ENCODE peak calls at places on chromosomes 16 and 17, in four cellular contexts. One of them, this sample, is unnamed.

GRCh38 chr16:27639588-27640276 is 89.8 kb downstream of the KATNIP start:
- DNase-seq in PC-3: peak; percentile 62
- DNase-seq in IMR-90: peak; percentile 65
- DNase-seq in prostate gland: peak; percentile 33
- DNase-seq in this sample: peak; percentile 52

GRCh38 chr16:84955427-84955826 is 55.9 kb downstream of the ZDHHC7 start:
- DNase-seq in IMR-90: no peak
- DNase-seq in PC-3: peak; percentile 4
- DNase-seq in prostate gland: no peak
- DNase-seq in this sample: no peak

GRCh38 chr16:21685034-21685455 is 21.3 kb downstream of the OTOA start:
- DNase-seq in PC-3: no peak
- DNase-seq in IMR-90: no peak
- DNase-seq in prostate gland: no peak
- DNase-seq in this sample: no peak

GRCh38 chr17:42819939-42820535 is 4.0 kb downstream of the BECN1 start:
- DNase-seq in IMR-90: peak; percentile 37
- DNase-seq in prostate gland: no peak
- DNase-seq in PC-3: peak; percentile 69
- DNase-seq in this sample: peak; percentile 78

GRCh38 chr16:14378684-14379467 is 251.2 kb downstream of the PARN start:
- DNase-seq in PC-3: peak; percentile 60
- DNase-seq in prostate gland: no peak
- DNase-seq in IMR-90: peak; percentile 58
- DNase-seq in this sample: no peak

GRCh38 chr17:63446981-63447687 is 1.0 kb upstream of the CYB561 start:
- DNase-seq in IMR-90: no peak
- DNase-seq in prostate gland: peak; percentile 58
- DNase-seq in PC-3: peak; percentile 23
- DNase-seq in this sample: peak; percentile 76

GRCh38 chr16:56257666-56258359 is 66.5 kb downstream of the GNAO1 start:
- DNase-seq in prostate gland: no peak
- DNase-seq in PC-3: no peak
- DNase-seq in IMR-90: no peak
- DNase-seq in this sample: no peak

GRCh38 chr16:11697319-11697718 is 29.1 kb downstream of the SNN start:
- DNase-seq in IMR-90: no peak
- DNase-seq in PC-3: no peak
- DNase-seq in prostate gland: no peak
- DNase-seq in this sample: no peak

GRCh38 chr17:56707312-56708219 is 114.1 kb downstream of the NOG start:
- DNase-seq in IMR-90: peak; percentile 65
- DNase-seq in PC-3: no peak
- DNase-seq in prostate gland: no peak
- DNase-seq in this sample: no peak

GRCh38 chr16:65122974-65123845 is 1.3 kb upstream of the CDH11 start:
- DNase-seq in PC-3: peak; percentile 48
- DNase-seq in IMR-90: peak; percentile 63
- DNase-seq in prostate gland: peak; percentile 33
- DNase-seq in this sample: peak; percentile 5

GRCh38 chr16:11157143-11157542 is 98.9 kb downstream of the SOCS1 start:
- DNase-seq in prostate gland: no peak
- DNase-seq in IMR-90: no peak
- DNase-seq in PC-3: no peak
- DNase-seq in this sample: no peak

GRCh38 chr17:78735832-78736525 is 46.1 kb downstream of the CYTH1 start:
- DNase-seq in prostate gland: peak; percentile 64
- DNase-seq in IMR-90: no peak
- DNase-seq in PC-3: peak; percentile 91
- DNase-seq in this sample: peak; percentile 77

GRCh38 chr16:50826797-50827316 is 85.0 kb downstream of the CYLD start:
- DNase-seq in PC-3: no peak
- DNase-seq in IMR-90: no peak
- DNase-seq in prostate gland: no peak
- DNase-seq in this sample: no peak

GRCh38 chr16:87582221-87582965 is 19.9 kb upstream of the JPH3 start:
- DNase-seq in IMR-90: peak; percentile 75
- DNase-seq in prostate gland: no peak
- DNase-seq in PC-3: no peak
- DNase-seq in this sample: no peak

GRCh38 chr16:11735801-11736200 is 6.9 kb downstream of the TXNDC11 start:
- DNase-seq in PC-3: no peak
- DNase-seq in IMR-90: no peak
- DNase-seq in prostate gland: no peak
- DNase-seq in this sample: no peak

GRCh38 chr17:27363322-27363721 is 69.4 kb downstream of the WSB1 start:
- DNase-seq in PC-3: no peak
- DNase-seq in IMR-90: no peak
- DNase-seq in prostate gland: no peak
- DNase-seq in this sample: no peak

GRCh38 chr16:85445779-85446222 is 167.3 kb upstream of the GSE1 start:
- DNase-seq in prostate gland: no peak
- DNase-seq in PC-3: no peak
- DNase-seq in IMR-90: peak; percentile 29
- DNase-seq in this sample: no peak

GRCh38 chr17:77831497-77832179 is 126.9 kb upstream of the TNRC6C start:
- DNase-seq in PC-3: peak; percentile 48
- DNase-seq in IMR-90: peak; percentile 77
- DNase-seq in prostate gland: no peak
- DNase-seq in this sample: peak; percentile 16

GRCh38 chr16:81608515-81609209 is 164.1 kb downstream of the CMIP start:
- DNase-seq in prostate gland: no peak
- DNase-seq in PC-3: no peak
- DNase-seq in IMR-90: peak; percentile 65
- DNase-seq in this sample: no peak

GRCh38 chr17:50154604-50155003 is 4.1 kb upstream of the PPP1R9B start:
- DNase-seq in IMR-90: no peak
- DNase-seq in PC-3: no peak
- DNase-seq in prostate gland: no peak
- DNase-seq in this sample: no peak

GRCh38 chr17:76452646-76453430 is at the start of gene UBE2O:
- DNase-seq in IMR-90: peak; percentile 80
- DNase-seq in prostate gland: peak; percentile 76
- DNase-seq in PC-3: peak; percentile 93
- DNase-seq in this sample: peak; percentile 96

GRCh38 chr17:77475012-77475976 is 334.5 kb downstream of the SEC14L1 start:
- DNase-seq in PC-3: no peak
- DNase-seq in prostate gland: no peak
- DNase-seq in IMR-90: peak; percentile 95
- DNase-seq in this sample: no peak

GRCh38 chr16:26985100-26986065 is 81.3 kb upstream of the C16orf82 start:
- DNase-seq in prostate gland: no peak
- DNase-seq in PC-3: no peak
- DNase-seq in IMR-90: no peak
- DNase-seq in this sample: no peak

GRCh38 chr16:88773812-88774291 is 11.2 kb downstream of the PIEZO1 start:
- DNase-seq in prostate gland: no peak
- DNase-seq in IMR-90: peak; percentile 93
- DNase-seq in PC-3: peak; percentile 45
- DNase-seq in this sample: peak; percentile 64

GRCh38 chr17:10792156-10792555 is 11.7 kb downstream of the TMEM238L start:
- DNase-seq in PC-3: no peak
- DNase-seq in prostate gland: no peak
- DNase-seq in IMR-90: no peak
- DNase-seq in this sample: no peak

GRCh38 chr16:58299757-58300349 is 5.0 kb upstream of the PRSS54 start:
- DNase-seq in PC-3: peak; percentile 52
- DNase-seq in prostate gland: no peak
- DNase-seq in IMR-90: peak; percentile 5
- DNase-seq in this sample: peak; percentile 32
- TF ChIP-seq CTCF in PC-3: peak; percentile 80
- TF ChIP-seq CTCF in prostate gland: no peak
- TF ChIP-seq CTCF in IMR-90: peak; percentile 48
- TF ChIP-seq CTCF in this sample: peak; percentile 63

DNA sequence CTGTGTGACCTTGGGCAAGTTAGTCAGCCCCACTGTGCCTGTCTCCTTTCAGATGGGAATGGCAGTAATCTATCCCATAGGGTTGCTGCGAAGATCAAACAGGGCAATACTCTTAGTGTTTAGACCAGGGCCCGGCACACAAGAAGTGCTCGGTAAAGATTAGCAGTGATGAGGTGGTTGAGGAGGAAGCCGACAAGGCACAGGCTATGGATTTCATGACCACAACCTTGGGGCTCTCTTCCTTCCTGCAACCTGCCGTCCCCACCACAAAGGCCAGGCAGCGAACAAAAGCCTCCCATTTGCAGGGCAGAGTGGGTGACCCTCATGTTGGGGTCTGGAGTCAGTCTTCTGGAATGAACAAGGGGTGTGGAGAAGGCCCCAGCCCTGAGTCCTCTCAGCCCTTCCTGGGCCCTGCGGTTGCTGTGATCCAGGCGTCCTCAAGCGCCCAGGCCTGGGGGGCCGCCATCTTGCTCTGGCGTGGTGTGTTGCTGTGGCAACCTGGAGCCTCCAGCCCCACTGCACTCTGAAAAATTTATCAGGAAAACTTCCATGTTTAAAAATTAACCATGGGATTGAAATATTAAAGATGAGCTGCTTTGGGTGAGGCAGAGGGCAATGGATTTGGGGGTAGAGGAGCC is 9.8 kb downstream of the ADAM11 start:
- DNase-seq in IMR-90: no peak
- DNase-seq in PC-3: no peak
- DNase-seq in prostate gland: no peak
- DNase-seq in this sample: no peak
- H3K36me3 ChIP-seq in IMR-90: no peaks in the 10 kb centered on the region
- H3K36me3 ChIP-seq in PC-3: no peaks in the 10 kb centered on the region
- H3K36me3 ChIP-seq in prostate gland: no peaks in the 10 kb centered on the region
- H3K36me3 ChIP-seq in this sample: no peaks in the 10 kb centered on the region

GRCh38 chr17:3573246-3574100 is 15.9 kb upstream of the TRPV3 start:
- DNase-seq in prostate gland: no peak
- DNase-seq in IMR-90: no peak
- DNase-seq in PC-3: no peak
- DNase-seq in this sample: no peak
- TF ChIP-seq CTCF in prostate gland: no peak
- TF ChIP-seq CTCF in IMR-90: no peak
- TF ChIP-seq CTCF in PC-3: no peak
- TF ChIP-seq CTCF in this sample: no peak

DNA sequence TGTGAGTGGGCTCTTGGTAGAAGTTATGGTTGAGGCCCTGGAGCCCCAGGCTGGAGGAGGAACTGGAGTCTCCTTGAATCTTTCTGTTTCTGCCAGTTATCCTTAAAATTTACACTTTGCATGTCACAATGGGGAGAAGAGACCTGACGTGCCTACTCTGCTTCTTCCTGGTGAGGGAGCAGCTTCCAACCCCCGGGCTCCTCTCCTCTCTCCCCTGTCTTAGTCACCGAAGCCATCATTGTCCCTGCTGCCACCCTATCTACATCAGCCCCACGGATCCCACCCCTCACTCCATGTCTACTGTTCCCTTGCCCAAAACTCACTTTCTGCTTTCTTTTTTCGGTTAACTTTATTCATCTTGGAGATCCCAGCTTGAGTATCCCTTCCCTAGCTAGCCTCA is 17.6 kb downstream of the DNAJA3 start:
- DNase-seq in prostate gland: no peak
- DNase-seq in PC-3: no peak
- DNase-seq in IMR-90: no peak
- DNase-seq in this sample: no peak
- H3K36me3 ChIP-seq in prostate gland: peaks cover 21% of the 10 kb centered on the region
- H3K36me3 ChIP-seq in PC-3: peaks cover 37% of the 10 kb centered on the region
- H3K36me3 ChIP-seq in IMR-90: peaks cover 58% of the 10 kb centered on the region
- H3K36me3 ChIP-seq in this sample: peaks cover 2% of the 10 kb centered on the region

DNA sequence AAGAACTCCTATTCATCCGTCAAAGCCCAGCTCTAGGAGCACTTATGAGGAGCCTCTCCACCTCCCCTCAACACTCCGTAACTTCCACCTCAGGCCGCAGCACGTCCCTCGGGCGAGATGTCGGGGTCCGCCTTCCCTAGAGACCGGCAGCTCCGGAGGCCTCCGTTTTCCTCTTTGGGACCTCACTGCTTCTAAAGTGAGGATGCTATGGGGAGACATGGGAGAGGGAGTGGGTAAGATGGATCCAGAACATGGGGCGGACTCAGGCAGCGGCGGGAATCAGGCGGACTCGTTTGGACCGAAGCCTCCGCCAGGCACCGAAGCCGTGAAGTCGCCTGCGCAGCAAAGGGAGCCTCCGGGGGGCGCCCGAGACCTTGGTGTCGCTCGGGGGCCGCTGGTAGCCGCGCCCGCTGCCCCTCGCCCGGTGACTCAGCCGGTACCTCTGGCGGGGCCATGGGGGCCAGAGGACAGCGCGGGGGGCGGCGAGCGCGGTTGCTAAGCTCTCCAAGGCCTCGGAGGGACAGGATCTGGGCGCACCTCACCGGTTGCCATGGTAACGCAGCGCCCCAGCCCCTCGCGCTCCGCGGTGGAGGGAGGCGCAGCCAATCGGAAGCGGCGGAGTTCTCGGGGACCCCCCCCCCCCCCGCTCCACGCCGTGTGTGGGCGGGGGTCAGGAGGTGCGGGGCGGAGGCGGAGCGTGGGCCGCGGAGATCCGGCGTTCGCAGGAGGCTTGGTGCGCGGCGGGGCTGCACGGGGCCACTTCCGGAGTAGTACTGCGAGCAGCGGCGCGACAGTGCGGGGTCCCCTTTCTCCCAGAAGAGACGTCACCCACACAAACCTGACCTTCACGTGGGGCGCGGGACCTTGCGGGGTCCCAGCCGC is 1.3 kb upstream of the HIC1 start:
- DNase-seq in prostate gland: peak; percentile 64
- DNase-seq in IMR-90: peak; percentile 67
- DNase-seq in PC-3: peak; percentile 58
- DNase-seq in this sample: peak; percentile 78
- TF ChIP-seq CTCF in prostate gland: peak; percentile 76
- TF ChIP-seq CTCF in IMR-90: peak; percentile 69
- TF ChIP-seq CTCF in PC-3: peak; percentile 60
- TF ChIP-seq CTCF in this sample: peak; percentile 60

This sample was measured in Caco-2.